ENCODE peak calls at places on chromosomes 5 and 9, in four cellular contexts. L is IMR-90, C is H1, Q is neuronal stem cell. Y is an unnamed sample. For H3K4me1, the result is how much of the 10 kb centered on the place peaks cover.

GRCh38 chr9:13705913-13706312 is 426.4 kb upstream of the MPDZ start:
- DNase-seq in L (peak), C (no peak), Q (no peak), Y (peak)

GRCh38 chr9:135584934-135585333 is 23.4 kb downstream of the PAEP start:
- DNase-seq in L (no peak), C (no peak), Q (no peak), Y (no peak)

GRCh38 chr9:128215491-128216404 is 12.6 kb downstream of the DNM1 start:
- DNase-seq in L (peak), C (no peak), Q (no peak), Y (peak)

GRCh38 chr9:31089822-31090221 is 1294.6 kb upstream of the ACO1 start:
- DNase-seq in L (peak), C (no peak), Q (no peak), Y (peak)

GRCh38 chr9:34279431-34279830 is 49.6 kb downstream of the KIF24 start:
- DNase-seq in L (no peak), C (no peak), Q (no peak), Y (no peak)

GRCh38 chr5:83000922-83001321 is 76.3 kb downstream of the TMEM167A start:
- DNase-seq in L (no peak), C (no peak), Q (no peak), Y (peak)

GRCh38 chr5:7897014-7897600 is 28.2 kb downstream of the MTRR start:
- DNase-seq in L (peak), C (no peak), Q (no peak), Y (peak)

GRCh38 chr9:21392270-21392669 is 7.1 kb upstream of the IFNA2 start:
- DNase-seq in L (no peak), C (no peak), Q (no peak), Y (peak)

GRCh38 chr5:150350524-150351344 is 6.8 kb upstream of the TCOF1 start:
- DNase-seq in L (peak), C (peak), Q (peak), Y (peak)

GRCh38 chr5:152556779-152557178 is 151.7 kb upstream of the NMUR2 start:
- DNase-seq in L (no peak), C (no peak), Q (no peak), Y (no peak)

GRCh38 chr9:114930063-114930812 is at the start of gene TNFSF8:
- DNase-seq in L (no peak), C (no peak), Q (no peak), Y (no peak)

GRCh38 chr9:76401176-76401575 is 7.0 kb upstream of the RFK start:
- DNase-seq in L (no peak), C (no peak), Q (no peak), Y (no peak)

GRCh38 chr9:8963882-8964281 is 1164.3 kb upstream of the DMAC1 start:
- DNase-seq in L (no peak), C (no peak), Q (no peak), Y (no peak)

GRCh38 chr9:75591972-75592371 is 298.5 kb upstream of the PCSK5 start:
- DNase-seq in L (no peak), C (no peak), Q (no peak), Y (no peak)

GRCh38 chr5:159362190-159362589 is 31.9 kb upstream of the IL12B start:
- DNase-seq in L (no peak), C (no peak), Q (no peak), Y (no peak)

GRCh38 chr9:137499858-137500661 is 40.9 kb upstream of the NSMF start:
- DNase-seq in L (no peak), C (no peak), Q (no peak), Y (no peak)

GRCh38 chr9:137504432-137504777 is 45.3 kb upstream of the NSMF start:
- DNase-seq in L (no peak), C (no peak), Q (no peak), Y (no peak)

GRCh38 chr9:137500666-137501397 is 41.7 kb upstream of the NSMF start:
- DNase-seq in L (no peak), C (no peak), Q (no peak), Y (no peak)

GRCh38 chr9:137501457-137501856 is 42.3 kb upstream of the NSMF start:
- DNase-seq in L (no peak), C (no peak), Q (no peak), Y (no peak)

GRCh38 chr9:137502008-137502913 is 43.1 kb upstream of the NSMF start:
- DNase-seq in L (no peak), C (no peak), Q (no peak), Y (no peak)
- H3K4me1 ChIP-seq in L (under half), C (under half), Q (under half), Y (under half)

GRCh38 chr5:172758836-172759149 is 12.2 kb downstream of the DUSP1 start:
- DNase-seq in L (no peak), C (no peak), Q (no peak), Y (no peak)

GRCh38 chr5:172762214-172763119 is 8.5 kb downstream of the DUSP1 start:
- DNase-seq in L (no peak), C (no peak), Q (no peak), Y (no peak)

GRCh38 chr5:172763120-172763464 is 7.9 kb downstream of the DUSP1 start:
- DNase-seq in L (no peak), C (no peak), Q (no peak), Y (no peak)

GRCh38 chr5:172760136-172760535 is 10.9 kb downstream of the DUSP1 start:
- DNase-seq in L (no peak), C (no peak), Q (no peak), Y (no peak)

DNA sequence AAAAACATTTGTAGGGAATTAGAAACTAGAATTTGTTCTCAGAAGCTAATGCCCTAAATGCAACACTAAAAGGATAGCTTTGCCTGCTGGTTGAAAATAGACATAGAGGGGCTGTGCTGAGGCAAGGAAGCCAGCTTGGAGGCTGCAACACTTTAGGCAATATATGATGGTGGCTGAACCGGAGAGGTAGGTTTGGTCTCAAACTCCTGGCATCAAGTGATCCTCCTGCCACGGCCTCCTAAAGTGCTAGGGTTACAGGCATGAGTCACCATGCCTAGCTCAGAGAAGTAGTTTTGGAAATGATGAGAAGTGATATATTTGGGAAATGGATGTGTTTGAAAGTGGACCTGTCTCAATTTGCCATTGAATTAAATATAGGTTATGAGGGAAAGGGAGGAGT is 10.1 kb downstream of the DUSP1 start:
- DNase-seq in L (no peak), C (no peak), Q (no peak), Y (no peak)
- H3K18ac ChIP-seq in L (no peak), C (no peak), Q (no peak), Y (no peak)

DNA sequence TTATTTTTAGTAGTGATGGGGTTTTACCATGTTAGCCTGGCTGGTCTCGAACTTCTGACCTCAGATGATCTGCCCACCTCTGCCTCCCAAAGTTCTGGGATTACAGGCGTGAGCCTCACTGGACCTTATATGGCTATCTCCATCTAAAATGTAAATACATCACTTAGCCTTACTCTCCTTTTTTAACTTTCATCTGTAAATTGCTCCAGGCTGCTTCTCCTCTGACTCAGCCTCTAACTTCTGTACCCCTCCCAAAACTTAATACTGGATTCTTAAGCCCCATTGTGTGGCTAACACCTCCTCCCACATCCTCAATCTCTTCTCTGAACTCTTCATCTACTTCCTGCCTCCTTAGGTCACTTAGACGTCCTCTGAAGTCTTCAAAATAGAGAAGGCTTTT is 4.0 kb downstream of the SNX30 start:
- DNase-seq in L (peak), C (no peak), Q (no peak), Y (no peak)
- H3K4me1 ChIP-seq in L (under half), C (under half), Q (under half), Y (under half)

DNA sequence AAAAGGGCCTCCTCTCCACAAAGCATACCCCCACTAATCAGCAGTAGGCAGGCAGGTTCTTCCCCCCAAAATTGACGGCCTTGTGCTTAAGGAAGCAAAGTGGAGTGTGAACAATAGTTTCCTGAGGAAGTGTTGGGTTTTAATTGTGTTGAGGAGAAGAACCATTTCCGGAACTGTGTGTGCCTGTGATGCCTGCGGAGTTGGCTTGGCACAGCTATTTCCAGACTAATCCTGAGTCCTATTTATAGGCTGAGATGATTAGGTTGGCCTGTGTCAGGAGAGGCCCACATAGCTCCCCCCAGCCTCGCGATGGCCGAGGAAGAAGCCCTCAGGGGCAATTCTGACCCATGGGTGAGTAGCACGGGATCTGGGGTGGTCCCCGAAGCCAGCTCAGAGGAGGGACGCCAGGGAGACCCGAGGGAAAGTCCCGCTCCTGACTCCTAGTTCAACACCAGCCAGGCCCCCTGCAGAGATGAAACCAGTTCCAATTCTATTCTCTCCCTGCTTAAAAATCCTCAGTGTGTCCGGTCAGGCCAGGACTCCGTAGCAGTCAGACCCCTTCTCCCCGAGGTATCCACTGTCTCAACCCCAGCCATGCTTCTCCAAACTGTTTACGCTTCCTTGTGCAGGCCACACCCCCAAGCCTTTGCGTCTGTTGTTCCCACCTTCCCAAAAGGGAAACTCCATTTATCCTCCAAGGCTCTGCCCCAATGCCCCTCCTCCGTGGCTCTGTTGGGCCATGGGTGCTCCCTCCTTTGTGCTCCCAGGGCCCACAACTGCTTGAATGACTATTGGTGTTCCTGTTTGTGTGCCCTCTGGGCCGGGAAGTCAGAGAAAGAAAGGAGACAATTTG is 18.1 kb downstream of the GSN start:
- DNase-seq in L (peak), C (peak), Q (no peak), Y (peak)
- H3K18ac ChIP-seq in L (peak), C (peak), Q (no peak), Y (peak)

GRCh38 chr5:16867585-16867953 is 68.5 kb downstream of the MYO10 start:
- DNase-seq in L (no peak), C (no peak), Q (no peak), Y (no peak)
- H3K4me1 ChIP-seq in L (under half), C (under half), Q (under half), Y (under half)

Y was measured in mesenchymal stem cell.